ENCODE peak calls at places on chromosomes 3 and 15, in five cellular contexts. O is CD4-positive, CD25-positive, alpha-beta regulatory T cell; L is sigmoid colon; X is dorsolateral prefrontal cortex; Y is neuronal stem cell. V is an unnamed sample.
A peak's percentile ranks its signal among the peaks of the same experiment; 100 is the strongest.

GRCh38 chr3:107410606-107411005 is 33.4 kb downstream of the CCDC54 start:
- DNase-seq in Y (no peak), O (no peak), L (no peak), X (no peak), V (no peak)

GRCh38 chr15:65346856-65347598 is 30.8 kb downstream of the IGDCC3 start:
- DNase-seq in L (no peak), X (no peak), O (no peak), Y (no peak), V (no peak)

GRCh38 chr3:140736863-140737460 is 59.1 kb downstream of the TRIM42 start:
- DNase-seq in X (no peak), O (no peak), L (no peak), Y (peak; percentile 37), V (peak; percentile 84)

GRCh38 chr3:13292371-13292770 is 127.8 kb downstream of the NUP210 start:
- DNase-seq in Y (no peak), O (no peak), L (no peak), X (no peak), V (no peak)

GRCh38 chr15:78369161-78369560 is 29.0 kb downstream of the CRABP1 start:
- DNase-seq in L (no peak), X (no peak), Y (no peak), O (no peak), V (no peak)

GRCh38 chr3:42061711-42062408 is 29.3 kb upstream of the TRAK1 start:
- DNase-seq in O (no peak), X (no peak), Y (no peak), L (peak; percentile 92), V (peak; percentile 94)

GRCh38 chr15:59329570-59330350 is 42.9 kb downstream of the MYO1E start:
- DNase-seq in X (no peak), Y (no peak), L (no peak), O (no peak), V (no peak)

GRCh38 chr3:66823010-66823399 is 175.1 kb upstream of the KBTBD8 start:
- DNase-seq in L (no peak), Y (no peak), O (no peak), X (no peak), V (no peak)

GRCh38 chr3:39548282-39548681 is 80.8 kb downstream of the MOBP start:
- DNase-seq in Y (no peak), L (no peak), O (no peak), X (no peak), V (no peak)

GRCh38 chr3:94081880-94082279 is 19.0 kb downstream of the NSUN3 start:
- DNase-seq in L (no peak), X (no peak), O (no peak), Y (no peak), V (no peak)

GRCh38 chr3:19885468-19885867 is 48.5 kb downstream of the EFHB start:
- DNase-seq in Y (peak; percentile 6), L (no peak), O (peak; percentile 58), X (no peak), V (peak; percentile 27)

GRCh38 chr3:19891740-19892139 is 42.3 kb downstream of the EFHB start:
- DNase-seq in Y (no peak), X (no peak), L (no peak), O (no peak), V (peak; percentile 18)

GRCh38 chr3:19886404-19886803 is 47.6 kb downstream of the EFHB start:
- DNase-seq in L (no peak), O (no peak), X (no peak), Y (no peak), V (no peak)

DNA sequence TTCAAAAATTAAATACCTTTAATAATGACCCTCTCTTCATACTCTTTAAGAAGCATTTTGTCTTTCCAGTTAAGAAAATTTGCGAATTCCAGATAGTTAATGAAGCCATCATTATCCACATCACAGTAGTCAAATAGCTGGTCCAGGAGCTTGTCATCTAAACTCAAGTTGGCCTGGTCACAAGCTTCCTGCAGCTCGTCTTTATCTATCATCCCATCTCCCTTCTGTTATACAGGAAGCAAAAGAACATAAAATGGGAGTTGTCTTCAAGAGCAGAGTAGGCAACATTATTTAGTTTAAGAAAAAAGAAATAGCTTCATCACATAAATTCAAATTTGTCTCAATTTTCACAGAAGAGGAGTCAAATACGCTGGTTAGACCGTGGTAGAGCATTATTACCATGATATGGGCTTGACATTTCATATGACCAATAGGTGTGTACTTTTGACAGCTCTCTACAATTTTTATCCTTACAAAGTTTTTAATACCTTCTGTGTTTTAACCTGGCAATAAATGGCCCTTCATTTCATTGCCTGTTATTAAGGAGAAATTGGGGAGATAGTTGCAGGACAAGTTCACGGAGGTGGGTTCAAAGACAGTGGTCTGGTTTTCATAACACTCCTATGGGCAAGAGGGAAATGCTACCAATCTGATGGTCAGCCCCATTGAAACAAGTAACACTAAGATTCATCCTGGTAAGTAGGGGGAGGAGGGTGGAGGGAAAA is 45.4 kb downstream of the EFHB start:
- DNase-seq in Y (no peak), L (no peak), X (no peak), O (no peak), V (no peak)
- H3K4me3 ChIP-seq in Y (no peak overlapping the region), L (no peak overlapping the region), X (no peak overlapping the region), O (no peak overlapping the region), V (peak overlapping the region; percentile 23)

GRCh38 chr3:11551019-11551418 is 92.7 kb downstream of the VGLL4 start:
- DNase-seq in O (no peak), X (no peak), Y (no peak), L (peak; percentile 49), V (no peak)
- H3K4me3 ChIP-seq in O (no peak overlapping the region), X (no peak overlapping the region), Y (no peak overlapping the region), L (no peak overlapping the region), V (no peak overlapping the region)

GRCh38 chr15:42914728-42915497 is 5.7 kb downstream of the TTBK2 start:
- DNase-seq in Y (no peak), X (no peak), L (no peak), O (no peak), V (no peak)
- H3K4me3 ChIP-seq in Y (no peak overlapping the region), X (no peak overlapping the region), L (no peak overlapping the region), O (no peak overlapping the region), V (peak overlapping the region; percentile 63)

GRCh38 chr3:156819842-156820686 is 6.1 kb upstream of the LEKR1 start:
- DNase-seq in X (no peak), L (no peak), Y (no peak), O (peak; percentile 22), V (no peak)

GRCh38 chr3:156817931-156818765 is 8.0 kb upstream of the LEKR1 start:
- DNase-seq in X (no peak), L (no peak), O (peak; percentile 42), Y (no peak), V (peak; percentile 44)

GRCh38 chr3:156816794-156817741 is 9.1 kb upstream of the LEKR1 start:
- DNase-seq in X (peak; percentile 55), L (peak; percentile 85), Y (peak; percentile 85), O (peak; percentile 98), V (peak; percentile 97)

GRCh38 chr3:156818890-156819289 is 7.3 kb upstream of the LEKR1 start:
- DNase-seq in L (no peak), Y (no peak), X (no peak), O (peak; percentile 32), V (peak; percentile 93)

DNA sequence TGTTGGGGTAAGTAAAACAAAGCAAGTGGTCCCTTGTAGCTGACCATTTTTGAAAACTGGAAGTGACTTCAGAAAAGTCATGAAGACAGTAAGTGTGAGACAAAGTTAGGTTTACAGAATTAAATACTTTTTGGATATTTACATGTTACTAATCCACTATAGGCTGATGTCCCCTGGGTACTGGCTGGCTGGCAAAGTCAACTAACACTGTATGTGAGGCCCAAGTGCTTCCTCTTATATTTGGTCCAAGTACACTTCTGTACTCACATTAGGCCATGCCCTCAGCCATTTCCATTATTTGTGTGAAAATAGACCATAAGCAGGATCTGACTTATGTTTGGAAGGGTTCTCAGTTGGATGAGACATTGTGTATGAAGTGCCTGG is 5.5 kb upstream of the LEKR1 start:
- DNase-seq in O (peak; percentile 19), Y (no peak), X (no peak), L (no peak), V (peak; percentile 65)
- H3K4me3 ChIP-seq in O (no peak overlapping the region), Y (no peak overlapping the region), X (no peak overlapping the region), L (no peak overlapping the region), V (no peak overlapping the region)

GRCh38 chr3:46007280-46007679 is 11.7 kb upstream of the FYCO1 start:
- DNase-seq in L (no peak), O (no peak), X (no peak), Y (no peak), V (no peak)

GRCh38 chr3:46013316-46014094 is 13.8 kb downstream of the XCR1 start:
- DNase-seq in L (no peak), X (no peak), Y (no peak), O (no peak), V (no peak)

GRCh38 chr3:46008058-46008457 is 12.4 kb upstream of the FYCO1 start:
- DNase-seq in X (no peak), Y (no peak), L (no peak), O (no peak), V (no peak)

GRCh38 chr3:46012246-46012645 is 15.0 kb downstream of the XCR1 start:
- DNase-seq in Y (no peak), X (no peak), L (no peak), O (no peak), V (no peak)

DNA sequence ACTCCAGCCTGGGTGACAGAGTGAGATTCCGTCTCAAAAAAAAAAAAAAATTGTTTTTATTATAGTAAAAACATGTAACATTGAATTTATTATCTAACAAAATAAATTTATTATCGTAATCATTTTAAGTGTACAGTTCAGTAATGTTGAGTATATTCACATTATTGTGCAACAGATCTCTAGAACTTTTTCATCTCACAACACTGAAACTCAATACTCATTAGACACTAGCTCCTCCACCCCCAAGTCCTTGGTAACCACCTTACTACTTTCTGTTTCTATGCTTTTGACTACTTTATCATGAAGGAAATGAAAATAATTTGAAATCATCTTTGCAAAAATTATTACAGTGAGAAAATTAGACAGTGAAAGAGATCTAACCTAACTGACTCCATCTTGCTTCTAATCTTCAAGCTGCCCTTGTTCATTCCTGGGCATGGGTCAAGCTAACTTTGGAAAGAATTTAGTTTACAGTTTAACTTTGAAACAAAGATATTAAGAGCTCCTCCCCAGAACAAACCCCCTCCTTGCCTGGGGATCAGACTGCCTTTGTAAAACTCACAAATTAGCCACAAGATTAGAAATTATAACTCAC is 15.0 kb upstream of the FYCO1 start:
- DNase-seq in O (peak; percentile 62), X (no peak), Y (no peak), L (no peak), V (no peak)
- H3K4me3 ChIP-seq in O (no peak overlapping the region), X (no peak overlapping the region), Y (no peak overlapping the region), L (no peak overlapping the region), V (no peak overlapping the region)

GRCh38 chr15:89379423-89379735 is 44.8 kb upstream of the POLG start:
- DNase-seq in O (no peak), X (no peak), Y (no peak), L (no peak), V (no peak)

GRCh38 chr15:89377842-89378698 is 43.4 kb upstream of the POLG start:
- DNase-seq in Y (no peak), L (no peak), O (no peak), X (no peak), V (no peak)

GRCh38 chr15:89379818-89380217 is 45.2 kb upstream of the POLG start:
- DNase-seq in X (no peak), Y (no peak), O (no peak), L (no peak), V (no peak)

GRCh38 chr15:89377042-89377841 is 42.6 kb upstream of the POLG start:
- DNase-seq in L (no peak), X (no peak), Y (no peak), O (no peak), V (no peak)

GRCh38 chr15:89378699-89379422 is 44.2 kb upstream of the POLG start:
- DNase-seq in L (no peak), X (no peak), Y (no peak), O (no peak), V (no peak)
- H3K4me3 ChIP-seq in L (peak overlapping the region; percentile 20), X (peak overlapping the region; percentile 26), Y (no peak overlapping the region), O (no peak overlapping the region), V (no peak overlapping the region)

V was measured in osteoblast.